ENCODE peak calls at places on chromosomes 3 and 15, in nine cellular contexts. S is AG04450; U is heart left ventricle; C is omental fat pad; K is anterior cingulate cortex; P is LoVo; G is stimulated activated effector memory CD8-positive, alpha-beta T cell treated with anti-CD3 and anti-CD28 coated beads, Interleukin-12 subunit alpha, Interleukin-12 subunit beta, amount 100 ng/mL, for 72 hours; A is cardiac fibroblast; Y is stimulated activated CD4-positive, alpha-beta T cell treated with anti-CD3 and anti-CD28 coated beads, Interleukin-12 subunit alpha, Interleukin-12 subunit beta, amount 100 ng/mL, for 4 hours. Z is an unnamed sample.

GRCh38 chr3:168693870-168694269 is 598.1 kb upstream of the GOLIM4 start:
- DNase-seq in C (no peak), G (no peak), P (no peak), K (no peak), U (no peak), A (no peak), Y (no peak), S (no peak), Z (no peak)

GRCh38 chr3:188507244-188507720 is 353.3 kb downstream of the LPP start:
- DNase-seq in P (no peak), K (no peak), U (no peak), S (peak), A (peak), Y (no peak), C (no peak), G (no peak), Z (no peak)

GRCh38 chr3:25495304-25495703 is 67.2 kb downstream of the RARB start:
- DNase-seq in Y (no peak), S (no peak), C (no peak), G (no peak), P (no peak), U (no peak), A (no peak), K (no peak), Z (no peak)

GRCh38 chr3:100032262-100032661 is 82.0 kb downstream of the FILIP1L start:
- DNase-seq in Y (no peak), P (no peak), S (no peak), G (no peak), K (no peak), C (no peak), A (peak), U (no peak), Z (no peak)

GRCh38 chr3:17459470-17459993 is 282.9 kb downstream of the TBC1D5 start:
- DNase-seq in U (no peak), A (no peak), S (no peak), G (no peak), C (no peak), P (no peak), K (no peak), Y (no peak), Z (no peak)

GRCh38 chr3:141087071-141087824 is 36.1 kb downstream of the SPSB4 start:
- DNase-seq in Y (no peak), A (no peak), U (no peak), C (no peak), G (no peak), S (no peak), P (no peak), K (no peak), Z (no peak)

GRCh38 chr15:78944669-78945407 is at the start of gene CTSH:
- DNase-seq in S (no peak), K (peak), P (peak), C (no peak), G (peak), A (peak), Y (peak), U (peak), Z (peak)

GRCh38 chr15:69074843-69075224 is 60.3 kb downstream of the NOX5 start:
- DNase-seq in Y (no peak), K (no peak), S (no peak), C (no peak), A (no peak), P (no peak), G (no peak), U (no peak), Z (no peak)

GRCh38 chr3:126782554-126782953 is 78.5 kb downstream of the CHCHD6 start:
- DNase-seq in G (no peak), K (no peak), P (peak), A (peak), Y (no peak), S (peak), U (no peak), C (no peak), Z (no peak)

GRCh38 chr3:65712156-65712555 is 326.6 kb downstream of the MAGI1 start:
- DNase-seq in G (no peak), K (no peak), U (no peak), Y (no peak), C (no peak), A (peak), S (peak), P (no peak), Z (no peak)

GRCh38 chr3:31941230-31941632 is 39.8 kb downstream of the OSBPL10 start:
- DNase-seq in A (peak), U (peak), Y (no peak), G (no peak), K (no peak), C (no peak), P (no peak), S (no peak), Z (no peak)

GRCh38 chr3:66572938-66573710 is 72.3 kb upstream of the LRIG1 start:
- DNase-seq in Y (no peak), S (no peak), G (no peak), P (no peak), A (peak), C (no peak), K (no peak), U (no peak), Z (no peak)

GRCh38 chr15:67063689-67064606 is 1.5 kb upstream of the SMAD3 start:
- DNase-seq in P (peak), K (no peak), Y (no peak), U (no peak), A (no peak), S (no peak), C (no peak), G (no peak), Z (peak)

GRCh38 chr15:45454825-45455224 is 67.7 kb downstream of the SLC30A4 start:
- DNase-seq in S (peak), K (no peak), U (peak), P (peak), Y (peak), G (peak), C (peak), A (peak), Z (peak)

GRCh38 chr3:45442679-45443214 is 54.4 kb downstream of the LARS2 start:
- DNase-seq in S (no peak), U (no peak), A (peak), G (no peak), K (no peak), Y (no peak), P (no peak), C (no peak), Z (no peak)

GRCh38 chr15:79522656-79523055 is 90.5 kb downstream of the MINAR1 start:
- DNase-seq in S (no peak), A (peak), P (no peak), U (no peak), C (no peak), G (no peak), Y (no peak), K (no peak), Z (no peak)

GRCh38 chr15:81103857-81104256 is 30.2 kb upstream of the CFAP161 start:
- DNase-seq in C (no peak), S (no peak), K (no peak), A (no peak), Y (no peak), P (no peak), G (no peak), U (no peak), Z (no peak)